ENCODE peak calls at places on chromosomes 16 and 17, in six cellular contexts. One of them, this sample, is unnamed.
A peak's percentile ranks its signal among the peaks of the same experiment; 100 is the strongest.

GRCh38 chr16:77584205-77584859 is 138.0 kb upstream of the NUDT7 start:
- DNase-seq in left ventricle myocardium superior: no peak
- DNase-seq in T-cell: peak; percentile 23
- DNase-seq in fibroblast of lung: peak; percentile 83
- DNase-seq in pulmonary artery endothelial cell: peak; percentile 72
- DNase-seq in HT1080: peak; percentile 71
- DNase-seq in this sample: no peak

GRCh38 chr16:89448656-89449055 is 41.7 kb downstream of the ANKRD11 start:
- DNase-seq in T-cell: no peak
- DNase-seq in HT1080: no peak
- DNase-seq in left ventricle myocardium superior: peak; percentile 82
- DNase-seq in pulmonary artery endothelial cell: no peak
- DNase-seq in fibroblast of lung: no peak
- DNase-seq in this sample: peak; percentile 59

GRCh38 chr16:84947022-84947421 is 64.3 kb downstream of the ZDHHC7 start:
- DNase-seq in left ventricle myocardium superior: no peak
- DNase-seq in fibroblast of lung: no peak
- DNase-seq in pulmonary artery endothelial cell: no peak
- DNase-seq in T-cell: no peak
- DNase-seq in HT1080: no peak
- DNase-seq in this sample: no peak

GRCh38 chr16:66906916-66907836 is 11.5 kb downstream of the CDH16 start:
- DNase-seq in left ventricle myocardium superior: peak; percentile 59
- DNase-seq in HT1080: no peak
- DNase-seq in fibroblast of lung: no peak
- DNase-seq in T-cell: no peak
- DNase-seq in pulmonary artery endothelial cell: no peak
- DNase-seq in this sample: peak; percentile 21

GRCh38 chr16:87864331-87864989 is 4.8 kb downstream of the SLC7A5 start:
- DNase-seq in pulmonary artery endothelial cell: no peak
- DNase-seq in T-cell: no peak
- DNase-seq in left ventricle myocardium superior: no peak
- DNase-seq in fibroblast of lung: no peak
- DNase-seq in HT1080: no peak
- DNase-seq in this sample: no peak

GRCh38 chr17:43531082-43531378 is 15.1 kb downstream of the ETV4 start:
- DNase-seq in T-cell: no peak
- DNase-seq in HT1080: no peak
- DNase-seq in left ventricle myocardium superior: no peak
- DNase-seq in pulmonary artery endothelial cell: no peak
- DNase-seq in fibroblast of lung: no peak
- DNase-seq in this sample: no peak

GRCh38 chr17:19533718-19534561 is at the start of gene SLC47A1:
- DNase-seq in pulmonary artery endothelial cell: no peak
- DNase-seq in left ventricle myocardium superior: peak; percentile 70
- DNase-seq in fibroblast of lung: no peak
- DNase-seq in HT1080: no peak
- DNase-seq in T-cell: no peak
- DNase-seq in this sample: peak; percentile 62

GRCh38 chr17:76161113-76161512 is 20.1 kb upstream of the FOXJ1 start:
- DNase-seq in fibroblast of lung: no peak
- DNase-seq in left ventricle myocardium superior: no peak
- DNase-seq in pulmonary artery endothelial cell: no peak
- DNase-seq in HT1080: no peak
- DNase-seq in T-cell: no peak
- DNase-seq in this sample: no peak

GRCh38 chr16:22814330-22815105 is 556 bp downstream of the HS3ST2 start:
- DNase-seq in fibroblast of lung: no peak
- DNase-seq in left ventricle myocardium superior: no peak
- DNase-seq in T-cell: no peak
- DNase-seq in HT1080: no peak
- DNase-seq in pulmonary artery endothelial cell: no peak
- DNase-seq in this sample: no peak

GRCh38 chr17:29568331-29569244 is at the start of gene TP53I13:
- DNase-seq in left ventricle myocardium superior: peak; percentile 95
- DNase-seq in T-cell: peak; percentile 74
- DNase-seq in HT1080: peak; percentile 61
- DNase-seq in fibroblast of lung: peak; percentile 83
- DNase-seq in pulmonary artery endothelial cell: no peak
- DNase-seq in this sample: peak; percentile 92

GRCh38 chr17:78826836-78827509 is 13.6 kb downstream of the USP36 start:
- DNase-seq in fibroblast of lung: no peak
- DNase-seq in left ventricle myocardium superior: no peak
- DNase-seq in pulmonary artery endothelial cell: no peak
- DNase-seq in T-cell: no peak
- DNase-seq in HT1080: no peak
- DNase-seq in this sample: peak; percentile 78

GRCh38 chr16:67800252-67801046 is 5.9 kb downstream of the RANBP10 start:
- DNase-seq in pulmonary artery endothelial cell: no peak
- DNase-seq in T-cell: no peak
- DNase-seq in left ventricle myocardium superior: no peak
- DNase-seq in fibroblast of lung: no peak
- DNase-seq in HT1080: no peak
- DNase-seq in this sample: no peak

GRCh38 chr17:28267720-28268609 is 51.0 kb upstream of the TMEM97 start:
- DNase-seq in pulmonary artery endothelial cell: no peak
- DNase-seq in HT1080: no peak
- DNase-seq in fibroblast of lung: no peak
- DNase-seq in left ventricle myocardium superior: no peak
- DNase-seq in T-cell: no peak
- DNase-seq in this sample: no peak

GRCh38 chr17:17109896-17110295 is 67.6 kb downstream of the MPRIP start:
- DNase-seq in T-cell: peak; percentile 22
- DNase-seq in fibroblast of lung: no peak
- DNase-seq in left ventricle myocardium superior: peak; percentile 40
- DNase-seq in HT1080: no peak
- DNase-seq in pulmonary artery endothelial cell: no peak
- DNase-seq in this sample: peak; percentile 88

GRCh38 chr17:51947160-51947559 is 211.4 kb downstream of the CA10 start:
- DNase-seq in HT1080: no peak
- DNase-seq in fibroblast of lung: no peak
- DNase-seq in pulmonary artery endothelial cell: no peak
- DNase-seq in T-cell: no peak
- DNase-seq in left ventricle myocardium superior: no peak
- DNase-seq in this sample: no peak

GRCh38 chr16:12559714-12560113 is 244.0 kb downstream of the CPPED1 start:
- DNase-seq in pulmonary artery endothelial cell: no peak
- DNase-seq in T-cell: no peak
- DNase-seq in HT1080: no peak
- DNase-seq in left ventricle myocardium superior: no peak
- DNase-seq in fibroblast of lung: no peak
- DNase-seq in this sample: no peak

GRCh38 chr16:89005201-89006035 is 28.4 kb upstream of the CBFA2T3 start:
- DNase-seq in left ventricle myocardium superior: peak; percentile 8
- DNase-seq in fibroblast of lung: no peak
- DNase-seq in T-cell: no peak
- DNase-seq in pulmonary artery endothelial cell: no peak
- DNase-seq in HT1080: no peak
- DNase-seq in this sample: peak; percentile 28

This sample was measured in lower lobe of right lung.